ENCODE peak calls at places on chromosomes 12 and 14, in four cellular contexts. U, T, Z and M are unnamed samples.

GRCh38 chr12:48858043-48858442 is 6.1 kb upstream of the DDX23 start:
- DNase-seq in Z (no peak), T (no peak), U (no peak), M (no peak)

GRCh38 chr12:56768424-56768823 is 5.3 kb downstream of the HSD17B6 start:
- DNase-seq in U (no peak), Z (no peak), T (no peak), M (no peak)

GRCh38 chr14:102849522-102850379 is 72.5 kb downstream of the TRAF3 start:
- DNase-seq in Z (no peak), U (peak), T (no peak), M (no peak)

GRCh38 chr12:58249610-58250009 is 308.2 kb downstream of the ATP23 start:
- DNase-seq in T (no peak), U (no peak), Z (no peak), M (no peak)

GRCh38 chr12:2834581-2835491 is at the start of gene NRIP2:
- DNase-seq in Z (no peak), U (no peak), T (no peak), M (no peak)

GRCh38 chr14:72060917-72061316 is 128.7 kb downstream of the RGS6 start:
- DNase-seq in T (no peak), Z (no peak), U (no peak), M (no peak)

GRCh38 chr12:203462-204260 is 10.3 kb downstream of the SLC6A12 start:
- DNase-seq in U (no peak), T (no peak), Z (no peak), M (no peak)

GRCh38 chr14:79576434-79576833 is 634.9 kb downstream of the DIO2 start:
- DNase-seq in Z (no peak), T (no peak), U (no peak), M (no peak)

GRCh38 chr14:40623641-40624040 is 983.0 kb upstream of the LRFN5 start:
- DNase-seq in T (peak), U (no peak), Z (no peak), M (no peak)